ENCODE peak calls at places on chromosomes 6 and 20, in eight cellular contexts. T is tibial artery; L is LoVo; U is fibroblast of the conjunctiva; C is substantia nigra; H is right cardiac atrium; O is NCI-H345; Q is CD4-positive, alpha-beta T cell. D is an unnamed sample.

GRCh38 chr6:33248932-33249731 is 22.5 kb downstream of the VPS52 start:
- DNase-seq in T (peak; percentile 99), L (peak; percentile 99), U (peak; percentile 100), C (peak; percentile 98), H (peak; percentile 99), O (peak; percentile 96), Q (peak; percentile 91), D (peak; percentile 97)

GRCh38 chr20:63366658-63367360 is 5.7 kb upstream of the CHRNA4 start:
- DNase-seq in T (no peak), L (no peak), U (no peak), C (no peak), H (peak; percentile 55), O (peak; percentile 50), Q (no peak), D (no peak)

GRCh38 chr20:39775110-39775509 is 813.0 kb downstream of the DHX35 start:
- DNase-seq in T (peak; percentile 75), L (no peak), U (peak; percentile 89), C (no peak), H (peak; percentile 88), O (no peak), Q (no peak), D (no peak)

GRCh38 chr20:54020348-54020747 is 50.0 kb downstream of the BCAS1 start:
- DNase-seq in T (no peak), L (no peak), U (no peak), C (no peak), H (no peak), O (no peak), Q (no peak), D (no peak)

GRCh38 chr6:149028767-149029405 is 282.1 kb downstream of the UST start:
- DNase-seq in T (no peak), L (peak; percentile 89), U (peak; percentile 94), C (peak; percentile 23), H (no peak), O (peak; percentile 86), Q (peak; percentile 48), D (peak; percentile 76)

GRCh38 chr6:28880894-28881780 is 42.6 kb downstream of the TRIM27 start:
- DNase-seq in T (peak; percentile 81), L (peak; percentile 60), U (peak; percentile 61), C (peak; percentile 29), H (peak; percentile 81), O (peak; percentile 67), Q (peak; percentile 58), D (no peak)

GRCh38 chr6:136593748-136594490 is 43.7 kb upstream of the MAP7 start:
- DNase-seq in T (no peak), L (no peak), U (peak; percentile 80), C (peak; percentile 27), H (no peak), O (no peak), Q (no peak), D (peak; percentile 93)

GRCh38 chr6:679282-679681 is 13.7 kb downstream of the EXOC2 start:
- DNase-seq in T (no peak), L (no peak), U (no peak), C (no peak), H (no peak), O (no peak), Q (no peak), D (no peak)

GRCh38 chr6:100506651-100507050 is 41.9 kb upstream of the SIM1 start:
- DNase-seq in T (no peak), L (no peak), U (no peak), C (no peak), H (no peak), O (no peak), Q (no peak), D (peak; percentile 56)

GRCh38 chr6:70436320-70436719 is 23.0 kb downstream of the FAM135A start:
- DNase-seq in T (no peak), L (no peak), U (no peak), C (no peak), H (no peak), O (no peak), Q (no peak), D (no peak)

GRCh38 chr6:85669735-85670194 is 27.1 kb upstream of the SYNCRIP start:
- DNase-seq in T (no peak), L (no peak), U (no peak), C (no peak), H (no peak), O (no peak), Q (peak; percentile 34), D (no peak)

GRCh38 chr20:45725134-45725533 is 3.0 kb downstream of the SPINT4 start:
- DNase-seq in T (no peak), L (no peak), U (no peak), C (no peak), H (no peak), O (no peak), Q (no peak), D (no peak)

GRCh38 chr6:16338577-16339262 is 100.3 kb downstream of the GMPR start:
- DNase-seq in T (peak; percentile 89), L (peak; percentile 43), U (peak; percentile 97), C (no peak), H (peak; percentile 76), O (no peak), Q (no peak), D (peak; percentile 100)

GRCh38 chr20:4767084-4767483 is 45.4 kb downstream of the PRND start:
- DNase-seq in T (no peak), L (no peak), U (no peak), C (no peak), H (no peak), O (no peak), Q (no peak), D (no peak)

GRCh38 chr6:107612762-107613415 is 123.0 kb downstream of the SOBP start:
- DNase-seq in T (no peak), L (no peak), U (no peak), C (no peak), H (no peak), O (no peak), Q (no peak), D (no peak)

GRCh38 chr6:7646394-7646793 is 56.4 kb downstream of the SNRNP48 start:
- DNase-seq in T (no peak), L (no peak), U (no peak), C (no peak), H (no peak), O (no peak), Q (no peak), D (peak; percentile 93)

GRCh38 chr6:159312204-159312603 is 143.0 kb downstream of the FNDC1 start:
- DNase-seq in T (no peak), L (no peak), U (no peak), C (no peak), H (no peak), O (no peak), Q (no peak), D (no peak)

GRCh38 chr6:16759181-16759645 is 2.0 kb downstream of the ATXN1 start:
- DNase-seq in T (no peak), L (no peak), U (no peak), C (no peak), H (no peak), O (no peak), Q (no peak), D (no peak)

GRCh38 chr20:330233-331149 is 5.1 kb downstream of the SOX12 start:
- DNase-seq in T (no peak), L (peak; percentile 60), U (no peak), C (peak; percentile 62), H (no peak), O (peak; percentile 57), Q (peak; percentile 59), D (peak; percentile 21)

GRCh38 chr6:113998811-113999210 is 27.9 kb upstream of the HDAC2 start:
- DNase-seq in T (no peak), L (no peak), U (no peak), C (peak; percentile 36), H (no peak), O (no peak), Q (no peak), D (no peak)

GRCh38 chr6:143402721-143403336 is 47.7 kb downstream of the ADAT2 start:
- DNase-seq in T (no peak), L (no peak), U (no peak), C (no peak), H (no peak), O (no peak), Q (no peak), D (no peak)

GRCh38 chr6:49072146-49072545 is 390.9 kb downstream of the MMUT start:
- DNase-seq in T (no peak), L (no peak), U (no peak), C (no peak), H (no peak), O (no peak), Q (no peak), D (no peak)

GRCh38 chr6:119978274-119978889 is 628.8 kb upstream of the MAN1A1 start:
- DNase-seq in T (no peak), L (peak; percentile 22), U (peak; percentile 23), C (no peak), H (no peak), O (no peak), Q (no peak), D (no peak)

GRCh38 chr20:10370091-10370887 is 63.7 kb downstream of the MKKS start:
- DNase-seq in T (no peak), L (no peak), U (no peak), C (no peak), H (no peak), O (no peak), Q (no peak), D (no peak)

GRCh38 chr6:38364127-38364526 is 275.6 kb downstream of the BTBD9 start:
- DNase-seq in T (no peak), L (no peak), U (no peak), C (no peak), H (no peak), O (no peak), Q (no peak), D (no peak)

GRCh38 chr6:167647750-167648470 is 178.8 kb upstream of the AFDN start:
- DNase-seq in T (no peak), L (no peak), U (no peak), C (no peak), H (peak; percentile 13), O (no peak), Q (no peak), D (no peak)

GRCh38 chr20:36368869-36369268 is 62.7 kb downstream of the DLGAP4 start:
- DNase-seq in T (no peak), L (no peak), U (no peak), C (no peak), H (no peak), O (no peak), Q (no peak), D (no peak)

GRCh38 chr20:62407221-62407992 is at the start of gene CABLES2:
- DNase-seq in T (peak; percentile 96), L (peak; percentile 95), U (peak; percentile 83), C (peak; percentile 91), H (peak; percentile 98), O (peak; percentile 97), Q (peak; percentile 91), D (peak; percentile 79)

GRCh38 chr20:2978519-2978918 is 64.9 kb upstream of the GNRH2 start:
- DNase-seq in T (no peak), L (no peak), U (no peak), C (no peak), H (no peak), O (no peak), Q (no peak), D (no peak)

GRCh38 chr6:33143113-33143760 is 49.0 kb downstream of the COL11A2 start:
- DNase-seq in T (no peak), L (no peak), U (no peak), C (no peak), H (no peak), O (no peak), Q (no peak), D (no peak)

D was measured in skeletal muscle cell.